ENCODE peak calls at places on chromosomes 6 and 20, in four cellular contexts. X is psoas muscle, M is AG04450, D is left lung. J is an unnamed sample.
A peak's percentile ranks its signal among the peaks of the same experiment; 100 is the strongest.

GRCh38 chr6:150241751-150242150 is 98.9 kb downstream of the PPP1R14C start:
- DNase-seq in M (no peak), X (no peak), D (no peak), J (no peak)

GRCh38 chr20:22080985-22081384 is 375.5 kb downstream of the PAX1 start:
- DNase-seq in X (no peak), D (no peak), M (no peak), J (no peak)

GRCh38 chr6:90644492-90644891 is 57.6 kb upstream of the MAP3K7 start:
- DNase-seq in X (no peak), D (no peak), M (no peak), J (no peak)

GRCh38 chr6:30891450-30891723 is 7.1 kb downstream of the DDR1 start:
- DNase-seq in D (no peak), X (no peak), M (no peak), J (no peak)

GRCh38 chr6:121157913-121158312 is 176.4 kb downstream of the TBC1D32 start:
- DNase-seq in D (no peak), X (no peak), M (no peak), J (no peak)

GRCh38 chr6:75934643-75935472 is 137.6 kb downstream of the IMPG1 start:
- DNase-seq in D (no peak), M (peak; percentile 55), X (no peak), J (no peak)

GRCh38 chr20:13852321-13852720 is 67.5 kb downstream of the NDUFAF5 start:
- DNase-seq in M (no peak), D (no peak), X (no peak), J (no peak)

GRCh38 chr6:169292340-169293124 is 38.9 kb upstream of the THBS2 start:
- DNase-seq in D (no peak), M (peak; percentile 89), X (peak; percentile 52), J (no peak)

GRCh38 chr6:15313367-15313766 is 67.5 kb downstream of the JARID2 start:
- DNase-seq in X (peak; percentile 30), M (no peak), D (peak; percentile 45), J (peak; percentile 71)

GRCh38 chr6:28776269-28777146 is 147.3 kb downstream of the TRIM27 start:
- DNase-seq in D (no peak), X (no peak), M (no peak), J (no peak)

GRCh38 chr6:157873735-157874344 is 50.8 kb downstream of the SNX9 start:
- DNase-seq in M (no peak), D (peak; percentile 68), X (peak; percentile 76), J (peak; percentile 85)

GRCh38 chr6:36249010-36249409 is 20.9 kb upstream of the PNPLA1 start:
- DNase-seq in M (peak; percentile 16), X (no peak), D (no peak), J (no peak)

GRCh38 chr20:50285376-50286173 is 94.9 kb downstream of the CEBPB start:
- DNase-seq in D (no peak), X (peak; percentile 49), M (no peak), J (no peak)

GRCh38 chr20:57819981-57820380 is 110.2 kb upstream of the PMEPA1 start:
- DNase-seq in X (no peak), M (no peak), D (no peak), J (no peak)

GRCh38 chr6:6332240-6332639 is 11.8 kb upstream of the F13A1 start:
- DNase-seq in D (no peak), M (no peak), X (no peak), J (no peak)

GRCh38 chr6:19837511-19838441 is 606 bp downstream of the ID4 start:
- DNase-seq in X (peak; percentile 48), M (no peak), D (no peak), J (peak; percentile 80)

GRCh38 chr6:52020961-52021570 is 66.3 kb downstream of the PKHD1 start:
- DNase-seq in X (no peak), M (no peak), D (no peak), J (no peak)

GRCh38 chr6:14612016-14612415 is 494.4 kb downstream of the CD83 start:
- DNase-seq in X (no peak), D (no peak), M (peak; percentile 15), J (no peak)

GRCh38 chr6:6825153-6825847 is 236.8 kb downstream of the LY86 start:
- DNase-seq in D (no peak), X (peak; percentile 71), M (no peak), J (no peak)

GRCh38 chr20:53262294-53262840 is 290.2 kb downstream of the TSHZ2 start:
- DNase-seq in X (no peak), D (no peak), M (no peak), J (no peak)

GRCh38 chr6:145651988-145652387 is 83.3 kb downstream of the EPM2A start:
- DNase-seq in M (no peak), D (no peak), X (no peak), J (no peak)

GRCh38 chr6:82032444-82032843 is 215.1 kb downstream of the IBTK start:
- DNase-seq in X (no peak), D (no peak), M (no peak), J (no peak)

GRCh38 chr6:157188213-157188612 is 135.1 kb downstream of the TMEM242 start:
- DNase-seq in M (peak; percentile 16), D (no peak), X (no peak), J (no peak)

GRCh38 chr6:16482702-16483314 is 244.4 kb downstream of the GMPR start:
- DNase-seq in M (no peak), X (no peak), D (no peak), J (no peak)
- H3K27ac ChIP-seq in M (no peak overlapping the region), X (no peak overlapping the region), D (peak overlapping the region; percentile 40), J (no peak overlapping the region)

DNA sequence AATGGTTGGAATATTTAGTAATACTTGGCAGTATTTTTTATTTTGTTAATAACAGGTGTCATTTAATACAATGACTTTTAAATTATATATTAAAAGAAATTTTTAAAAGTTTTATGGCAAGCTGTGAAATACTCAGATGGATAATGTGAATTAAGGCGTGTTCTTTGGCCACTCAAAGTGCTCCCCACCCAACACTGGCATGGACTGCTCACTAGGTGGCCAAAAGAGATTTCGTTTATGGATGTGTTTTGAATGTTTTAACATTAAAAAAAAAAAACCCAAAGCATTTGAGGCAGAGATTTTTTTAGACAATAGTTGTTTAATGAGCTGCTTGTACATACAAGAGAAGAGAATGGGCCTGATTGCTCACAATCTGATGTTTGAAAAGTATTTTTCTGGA is 86.5 kb downstream of the QKI start:
- DNase-seq in M (no peak), X (no peak), D (no peak), J (no peak)
- H3K4me3 ChIP-seq in M (no peak overlapping the region), X (no peak overlapping the region), D (no peak overlapping the region), J (no peak overlapping the region)

DNA sequence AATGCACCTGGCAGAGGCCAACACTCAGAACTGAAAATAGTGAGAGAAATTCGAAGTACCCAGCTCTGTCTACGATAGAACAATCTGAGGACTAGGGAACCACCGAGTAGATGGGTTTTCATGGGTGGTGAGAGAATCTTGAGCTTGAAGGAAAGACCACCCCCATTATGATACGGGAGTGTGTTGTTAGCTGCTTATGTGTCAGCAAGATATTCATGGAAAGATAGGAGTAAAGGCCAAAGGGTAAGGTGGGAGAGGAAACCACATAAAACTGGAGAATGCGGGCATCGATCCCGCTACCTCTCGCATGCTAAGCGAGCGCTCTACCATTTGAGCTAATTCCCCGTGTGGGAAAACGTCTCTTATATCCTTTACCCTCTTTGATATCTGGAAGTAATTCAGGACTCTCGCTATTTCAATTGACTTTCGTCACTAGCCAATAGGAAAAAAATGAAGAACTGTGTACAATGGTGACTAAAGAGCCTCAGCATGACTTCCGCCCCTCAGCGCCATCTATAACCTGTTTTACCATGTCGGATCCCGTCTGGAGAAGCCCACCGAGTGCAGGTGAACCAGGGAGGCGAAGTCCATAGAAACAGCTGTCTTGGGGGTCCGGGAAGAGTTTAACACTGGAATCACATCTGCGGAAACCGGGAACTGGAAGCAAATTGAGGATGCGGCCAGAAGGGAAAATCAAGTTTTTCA is 25.0 kb upstream of the ABT1 start:
- DNase-seq in M (peak; percentile 75), D (peak; percentile 49), X (no peak), J (no peak)
- H3K27ac ChIP-seq in M (peak overlapping the region; percentile 84), D (peak overlapping the region; percentile 78), X (peak overlapping the region; percentile 20), J (peak overlapping the region; percentile 75)

GRCh38 chr20:45034436-45034835 is 66.5 kb downstream of the KCNS1 start:
- DNase-seq in M (no peak), X (no peak), D (no peak), J (no peak)

GRCh38 chr20:45028424-45029136 is 62.3 kb downstream of the STK4 start:
- DNase-seq in M (no peak), D (no peak), X (no peak), J (no peak)

GRCh38 chr20:45032276-45032675 is 66.0 kb downstream of the STK4 start:
- DNase-seq in M (no peak), D (no peak), X (no peak), J (no peak)

GRCh38 chr20:45032781-45033180 is 66.5 kb downstream of the STK4 start:
- DNase-seq in X (no peak), M (no peak), D (no peak), J (no peak)

DNA sequence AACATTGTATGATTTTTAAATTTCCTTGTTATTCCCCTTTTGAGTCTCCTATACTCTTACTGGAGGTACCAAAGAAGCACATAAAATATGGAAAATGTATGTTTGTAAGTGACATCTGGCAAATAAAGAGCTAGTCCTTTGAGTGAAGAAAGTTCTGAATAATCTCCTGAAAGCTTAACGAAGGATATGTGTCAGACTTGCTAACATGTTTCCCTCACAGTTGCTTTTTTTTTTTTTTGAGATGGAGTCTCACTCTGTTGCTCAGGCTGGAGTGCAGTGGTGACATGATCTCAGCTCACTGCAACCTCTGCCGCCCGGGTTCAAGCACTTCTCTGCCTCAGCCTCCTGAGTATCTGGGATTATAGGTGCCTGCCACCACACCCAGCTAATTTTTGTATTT is 63.6 kb downstream of the STK4 start:
- DNase-seq in X (no peak), D (no peak), M (no peak), J (no peak)
- H3K4me3 ChIP-seq in X (no peak overlapping the region), D (no peak overlapping the region), M (no peak overlapping the region), J (no peak overlapping the region)

J was measured in upper lobe of right lung.